ENCODE peak calls at places on chromosome 15, in four cellular contexts. One of them, this sample, is unnamed.

GRCh38 chr15:66901336-66902100 is 163.9 kb upstream of the SMAD3 start:
- DNase-seq in sigmoid colon: peak
- DNase-seq in right atrium auricular region: no peak
- DNase-seq in dorsolateral prefrontal cortex: no peak
- DNase-seq in this sample: peak

GRCh38 chr15:55372701-55373440 is 35.3 kb downstream of the CCPG1 start:
- DNase-seq in sigmoid colon: no peak
- DNase-seq in right atrium auricular region: no peak
- DNase-seq in dorsolateral prefrontal cortex: no peak
- DNase-seq in this sample: no peak

GRCh38 chr15:62684143-62684808 is 358.3 kb upstream of the TPM1 start:
- DNase-seq in sigmoid colon: no peak
- DNase-seq in right atrium auricular region: no peak
- DNase-seq in dorsolateral prefrontal cortex: no peak
- DNase-seq in this sample: no peak

GRCh38 chr15:73984208-73984979 is 7.7 kb downstream of the STOML1 start:
- DNase-seq in sigmoid colon: peak
- DNase-seq in right atrium auricular region: no peak
- DNase-seq in dorsolateral prefrontal cortex: no peak
- DNase-seq in this sample: no peak

GRCh38 chr15:94240486-94240885 is 9.1 kb downstream of the MCTP2 start:
- DNase-seq in sigmoid colon: no peak
- DNase-seq in right atrium auricular region: no peak
- DNase-seq in dorsolateral prefrontal cortex: no peak
- DNase-seq in this sample: no peak

GRCh38 chr15:66006986-66007385 is 137.7 kb downstream of the RAB11A start:
- DNase-seq in sigmoid colon: no peak
- DNase-seq in right atrium auricular region: no peak
- DNase-seq in dorsolateral prefrontal cortex: no peak
- DNase-seq in this sample: no peak

GRCh38 chr15:93900476-93901400 is 330.6 kb upstream of the MCTP2 start:
- DNase-seq in sigmoid colon: no peak
- DNase-seq in right atrium auricular region: no peak
- DNase-seq in dorsolateral prefrontal cortex: no peak
- DNase-seq in this sample: no peak

GRCh38 chr15:57694264-57694663 is 12.2 kb upstream of the POLR2M start:
- DNase-seq in sigmoid colon: no peak
- DNase-seq in right atrium auricular region: no peak
- DNase-seq in dorsolateral prefrontal cortex: no peak
- DNase-seq in this sample: no peak

GRCh38 chr15:62899090-62899493 is 143.5 kb upstream of the TPM1 start:
- DNase-seq in sigmoid colon: peak
- DNase-seq in right atrium auricular region: no peak
- DNase-seq in dorsolateral prefrontal cortex: no peak
- DNase-seq in this sample: peak

GRCh38 chr15:89673162-89673506 is 6.0 kb downstream of the PLIN1 start:
- DNase-seq in sigmoid colon: no peak
- DNase-seq in right atrium auricular region: peak
- DNase-seq in dorsolateral prefrontal cortex: no peak
- DNase-seq in this sample: no peak
- TF ChIP-seq CTCF in sigmoid colon: no peak
- TF ChIP-seq CTCF in right atrium auricular region: peak
- TF ChIP-seq CTCF in dorsolateral prefrontal cortex: peak
- TF ChIP-seq CTCF in this sample: peak

GRCh38 chr15:83694538-83694937 is 40.6 kb downstream of the ADAMTSL3 start:
- DNase-seq in sigmoid colon: no peak
- DNase-seq in right atrium auricular region: no peak
- DNase-seq in dorsolateral prefrontal cortex: no peak
- DNase-seq in this sample: no peak

GRCh38 chr15:83694030-83694429 is 40.1 kb downstream of the ADAMTSL3 start:
- DNase-seq in sigmoid colon: no peak
- DNase-seq in right atrium auricular region: no peak
- DNase-seq in dorsolateral prefrontal cortex: no peak
- DNase-seq in this sample: no peak

GRCh38 chr15:83695901-83696425 is 42.0 kb downstream of the ADAMTSL3 start:
- DNase-seq in sigmoid colon: no peak
- DNase-seq in right atrium auricular region: no peak
- DNase-seq in dorsolateral prefrontal cortex: no peak
- DNase-seq in this sample: no peak

GRCh38 chr15:83695246-83695645 is 41.3 kb downstream of the ADAMTSL3 start:
- DNase-seq in sigmoid colon: no peak
- DNase-seq in right atrium auricular region: no peak
- DNase-seq in dorsolateral prefrontal cortex: no peak
- DNase-seq in this sample: no peak

DNA sequence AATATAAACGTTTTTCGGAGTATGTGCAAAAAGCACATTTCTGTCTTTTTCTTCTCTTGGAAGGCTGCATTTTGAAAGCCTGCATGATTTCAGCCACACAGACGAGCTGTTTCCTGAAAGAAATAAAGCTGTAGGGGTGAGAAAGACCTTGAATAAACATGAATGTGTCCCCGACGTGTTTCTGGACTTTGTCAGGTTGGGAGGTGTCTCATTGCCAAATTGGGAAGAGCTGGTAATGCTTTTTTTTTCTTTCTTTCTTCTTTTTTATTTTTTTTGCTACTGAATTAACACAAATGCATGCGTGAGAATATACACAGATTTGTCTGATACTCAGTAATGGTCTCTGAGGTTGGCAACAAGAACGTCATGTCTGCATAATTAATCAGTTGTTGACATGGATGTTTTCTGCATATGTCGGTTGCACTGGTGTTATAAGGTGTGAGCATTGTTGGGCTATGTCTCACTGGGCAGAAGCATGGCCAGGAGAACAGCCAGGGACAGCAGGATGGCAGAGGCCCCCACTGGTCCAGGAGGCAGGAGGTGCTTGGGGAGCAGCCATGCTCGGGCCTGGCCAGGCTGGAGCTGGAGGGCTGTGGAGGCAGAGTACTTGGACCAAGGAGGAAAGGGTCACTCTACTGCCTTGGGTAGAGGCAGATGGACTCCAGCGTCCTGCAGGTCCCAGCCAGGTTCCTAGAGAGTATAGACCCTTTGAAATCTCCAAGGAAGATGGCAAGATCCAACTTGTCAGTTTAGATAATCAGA is 39.1 kb downstream of the ADAMTSL3 start:
- DNase-seq in sigmoid colon: no peak
- DNase-seq in right atrium auricular region: no peak
- DNase-seq in dorsolateral prefrontal cortex: no peak
- DNase-seq in this sample: no peak
- H3K27ac ChIP-seq in sigmoid colon: peak
- H3K27ac ChIP-seq in right atrium auricular region: peak
- H3K27ac ChIP-seq in dorsolateral prefrontal cortex: no peak
- H3K27ac ChIP-seq in this sample: no peak

GRCh38 chr15:40105517-40106202 is 3.0 kb downstream of the BMF start:
- DNase-seq in sigmoid colon: no peak
- DNase-seq in right atrium auricular region: no peak
- DNase-seq in dorsolateral prefrontal cortex: no peak
- DNase-seq in this sample: no peak
- H3K4me3 ChIP-seq in sigmoid colon: no peak
- H3K4me3 ChIP-seq in right atrium auricular region: no peak
- H3K4me3 ChIP-seq in dorsolateral prefrontal cortex: no peak
- H3K4me3 ChIP-seq in this sample: no peak

DNA sequence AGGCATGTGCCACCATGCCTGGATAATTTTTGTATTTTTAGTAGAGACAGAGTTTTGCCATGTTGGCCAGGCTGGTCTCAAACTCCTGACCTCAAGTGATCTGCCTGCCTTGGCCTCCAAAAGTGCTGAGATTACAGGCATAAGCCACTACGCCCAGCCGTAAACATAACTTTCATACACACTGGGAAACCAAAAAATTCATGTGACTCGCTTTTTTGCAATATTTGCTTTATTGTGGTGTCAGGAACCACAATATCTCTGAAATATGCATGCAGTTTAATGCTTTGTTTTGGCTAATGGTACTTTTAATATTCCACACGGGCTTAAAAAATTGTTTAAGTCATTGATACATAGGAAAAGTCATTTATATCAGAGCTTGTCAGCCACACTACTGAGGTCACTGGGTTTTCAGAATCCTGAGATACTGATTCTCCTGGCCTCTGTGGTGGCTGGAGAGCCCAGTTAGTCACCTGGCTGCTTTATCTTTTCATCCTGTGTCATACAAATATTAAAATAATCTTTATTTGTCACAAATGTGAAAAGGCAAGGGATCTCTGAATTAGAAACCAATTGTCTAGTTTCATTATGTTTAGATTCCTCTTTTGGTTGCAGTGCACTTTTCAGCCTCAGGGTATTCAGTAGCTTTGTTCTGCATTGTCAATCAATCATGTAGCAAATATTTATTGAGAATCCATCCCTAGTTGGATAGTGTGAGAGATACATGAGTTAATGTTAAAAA is 10.0 kb downstream of the TMEM62 start:
- DNase-seq in sigmoid colon: no peak
- DNase-seq in right atrium auricular region: no peak
- DNase-seq in dorsolateral prefrontal cortex: no peak
- DNase-seq in this sample: no peak
- TF ChIP-seq CTCF in sigmoid colon: no peak
- TF ChIP-seq CTCF in right atrium auricular region: no peak
- TF ChIP-seq CTCF in dorsolateral prefrontal cortex: no peak
- TF ChIP-seq CTCF in this sample: no peak

DNA sequence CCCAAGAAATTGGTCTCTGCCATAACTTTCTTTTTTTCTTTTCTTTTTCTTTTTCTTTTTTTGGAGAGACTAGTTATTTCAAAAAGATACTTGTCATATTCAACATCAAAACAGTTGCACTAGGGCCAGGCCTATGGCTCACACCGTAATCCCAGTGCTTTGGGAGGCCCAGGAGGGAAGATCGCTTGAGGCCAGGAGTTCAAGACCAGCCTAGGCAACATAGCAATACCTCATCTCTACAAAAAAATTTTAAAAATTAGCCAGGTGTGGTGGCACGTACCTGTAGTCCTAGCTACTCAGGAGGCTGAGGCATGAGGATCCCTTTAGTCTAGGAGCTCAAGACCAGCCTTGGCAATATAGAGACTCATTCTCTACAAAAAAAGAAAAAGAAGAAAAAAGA is 49.0 kb upstream of the GNB5 start:
- DNase-seq in sigmoid colon: no peak
- DNase-seq in right atrium auricular region: no peak
- DNase-seq in dorsolateral prefrontal cortex: no peak
- DNase-seq in this sample: no peak
- H3K27ac ChIP-seq in sigmoid colon: no peak
- H3K27ac ChIP-seq in right atrium auricular region: no peak
- H3K27ac ChIP-seq in dorsolateral prefrontal cortex: no peak
- H3K27ac ChIP-seq in this sample: no peak

GRCh38 chr15:52112203-52112750 is 298 bp downstream of the BCL2L10 start:
- DNase-seq in sigmoid colon: no peak
- DNase-seq in right atrium auricular region: peak
- DNase-seq in dorsolateral prefrontal cortex: no peak
- DNase-seq in this sample: peak
- H3K4me3 ChIP-seq in sigmoid colon: peak
- H3K4me3 ChIP-seq in right atrium auricular region: peak
- H3K4me3 ChIP-seq in dorsolateral prefrontal cortex: peak
- H3K4me3 ChIP-seq in this sample: peak

DNA sequence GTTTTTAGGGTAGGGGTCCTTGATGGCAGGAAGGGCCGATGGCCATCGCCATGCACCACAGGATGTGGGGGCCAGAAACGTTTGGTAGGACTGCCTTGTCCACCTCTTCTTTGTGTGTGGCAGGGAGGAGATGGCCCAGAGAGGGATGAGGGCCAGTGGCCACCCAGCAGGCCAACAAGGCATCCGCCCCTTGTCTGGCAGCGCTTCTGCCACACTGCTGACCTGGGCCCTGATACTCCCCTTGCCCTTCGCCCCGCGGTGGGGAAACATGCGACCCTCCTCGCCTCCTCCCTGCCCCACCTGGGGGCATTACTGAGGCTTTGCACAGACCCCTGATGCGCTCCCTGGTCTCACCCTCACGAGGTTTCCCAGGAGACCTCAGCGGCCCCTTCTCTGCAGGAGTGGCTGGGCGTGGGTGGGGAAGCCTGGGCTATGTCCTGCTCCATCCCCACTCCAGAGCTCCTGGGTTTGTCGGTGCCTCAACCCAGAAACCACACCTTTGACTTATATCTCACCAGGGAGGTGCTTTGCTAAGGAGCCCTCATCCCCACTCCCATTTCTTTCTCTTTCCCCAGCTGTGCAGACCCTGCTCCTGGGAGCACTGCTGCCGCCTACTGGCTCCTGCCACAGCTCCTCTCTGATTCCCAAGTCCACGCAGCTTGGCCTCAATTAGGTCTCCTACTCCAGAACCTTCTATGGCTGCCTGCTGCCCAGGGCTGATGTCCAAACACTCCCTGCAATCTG is 38.7 kb downstream of the FEM1B start:
- DNase-seq in sigmoid colon: peak
- DNase-seq in right atrium auricular region: no peak
- DNase-seq in dorsolateral prefrontal cortex: no peak
- DNase-seq in this sample: no peak
- TF ChIP-seq CTCF in sigmoid colon: no peak
- TF ChIP-seq CTCF in right atrium auricular region: no peak
- TF ChIP-seq CTCF in dorsolateral prefrontal cortex: no peak
- TF ChIP-seq CTCF in this sample: peak

GRCh38 chr15:22893881-22894280 is 55.4 kb downstream of the NIPA2 start:
- DNase-seq in sigmoid colon: no peak
- DNase-seq in right atrium auricular region: no peak
- DNase-seq in dorsolateral prefrontal cortex: no peak
- DNase-seq in this sample: no peak

GRCh38 chr15:22891426-22892210 is 53.2 kb downstream of the NIPA2 start:
- DNase-seq in sigmoid colon: no peak
- DNase-seq in right atrium auricular region: no peak
- DNase-seq in dorsolateral prefrontal cortex: no peak
- DNase-seq in this sample: no peak

GRCh38 chr15:22892333-22892732 is 53.9 kb downstream of the NIPA2 start:
- DNase-seq in sigmoid colon: no peak
- DNase-seq in right atrium auricular region: no peak
- DNase-seq in dorsolateral prefrontal cortex: no peak
- DNase-seq in this sample: no peak

GRCh38 chr15:22893081-22893480 is 54.6 kb downstream of the NIPA2 start:
- DNase-seq in sigmoid colon: no peak
- DNase-seq in right atrium auricular region: no peak
- DNase-seq in dorsolateral prefrontal cortex: no peak
- DNase-seq in this sample: no peak

GRCh38 chr15:22895465-22896190 is 57.2 kb downstream of the NIPA2 start:
- DNase-seq in sigmoid colon: no peak
- DNase-seq in right atrium auricular region: no peak
- DNase-seq in dorsolateral prefrontal cortex: no peak
- DNase-seq in this sample: no peak
- H3K27ac ChIP-seq in sigmoid colon: no peak
- H3K27ac ChIP-seq in right atrium auricular region: no peak
- H3K27ac ChIP-seq in dorsolateral prefrontal cortex: no peak
- H3K27ac ChIP-seq in this sample: no peak

DNA sequence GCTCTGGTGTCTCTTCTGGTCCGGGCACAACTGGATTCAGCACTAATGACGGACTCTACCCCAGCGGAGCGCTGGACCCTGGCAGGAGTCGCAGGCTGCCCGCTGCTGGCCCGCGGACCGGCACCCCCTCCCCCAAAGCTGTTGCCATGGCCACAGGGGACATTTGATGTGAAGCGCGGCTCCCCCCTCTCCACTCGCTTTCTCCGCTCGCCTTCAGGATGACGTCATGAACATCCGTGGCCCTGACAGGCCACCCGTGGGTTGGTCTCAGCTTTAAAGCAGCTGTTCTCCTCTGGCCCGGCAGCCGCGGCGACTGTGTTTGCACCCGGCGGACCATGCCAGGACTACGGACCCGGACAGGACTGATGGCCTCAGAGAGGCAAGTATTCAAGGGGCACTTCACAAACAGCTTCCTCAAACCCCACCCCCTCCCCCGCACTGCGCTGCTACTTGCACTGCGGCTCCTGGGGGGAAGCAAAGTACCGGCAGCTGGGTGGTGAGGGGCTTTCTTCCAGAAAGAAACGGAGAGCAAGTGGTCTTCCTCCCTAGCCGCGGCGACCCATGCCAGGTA is 16.7 kb upstream of the AEN start:
- DNase-seq in sigmoid colon: no peak
- DNase-seq in right atrium auricular region: no peak
- DNase-seq in dorsolateral prefrontal cortex: peak
- DNase-seq in this sample: no peak
- H3K4me3 ChIP-seq in sigmoid colon: no peak
- H3K4me3 ChIP-seq in right atrium auricular region: no peak
- H3K4me3 ChIP-seq in dorsolateral prefrontal cortex: peak
- H3K4me3 ChIP-seq in this sample: no peak